ENCODE peak calls at places on chromosome 12, in ten cellular contexts. One of them, this sample, is unnamed. For H3K36me3, the result is how much of the 10 kb centered on the place peaks cover.

GRCh38 chr12:121915841-121916321 is 2.5 kb upstream of the CFAP251 start:
- DNase-seq in mucosa of descending colon: no peak
- DNase-seq in CD8-positive, alpha-beta memory T cell: no peak
- DNase-seq in tibial nerve: no peak
- DNase-seq in lower lobe of right lung: no peak
- DNase-seq in kidney: no peak
- DNase-seq in trophoblast cell: no peak
- DNase-seq in body of pancreas: no peak
- DNase-seq in OCI-LY7: no peak
- DNase-seq in left lung: no peak
- DNase-seq in this sample: no peak

GRCh38 chr12:117900561-117900960 is 68.2 kb downstream of the KSR2 start:
- DNase-seq in mucosa of descending colon: no peak
- DNase-seq in CD8-positive, alpha-beta memory T cell: no peak
- DNase-seq in tibial nerve: no peak
- DNase-seq in lower lobe of right lung: no peak
- DNase-seq in kidney: no peak
- DNase-seq in trophoblast cell: peak
- DNase-seq in body of pancreas: no peak
- DNase-seq in OCI-LY7: no peak
- DNase-seq in left lung: no peak
- DNase-seq in this sample: no peak

GRCh38 chr12:88371416-88372183 is 208.7 kb downstream of the KITLG start:
- DNase-seq in mucosa of descending colon: peak
- DNase-seq in CD8-positive, alpha-beta memory T cell: no peak
- DNase-seq in tibial nerve: no peak
- DNase-seq in lower lobe of right lung: no peak
- DNase-seq in kidney: no peak
- DNase-seq in trophoblast cell: peak
- DNase-seq in body of pancreas: no peak
- DNase-seq in OCI-LY7: no peak
- DNase-seq in left lung: peak
- DNase-seq in this sample: no peak

GRCh38 chr12:125183187-125184067 is 118.2 kb downstream of the AACS start:
- DNase-seq in mucosa of descending colon: peak
- DNase-seq in CD8-positive, alpha-beta memory T cell: peak
- DNase-seq in tibial nerve: peak
- DNase-seq in lower lobe of right lung: peak
- DNase-seq in kidney: peak
- DNase-seq in trophoblast cell: peak
- DNase-seq in body of pancreas: peak
- DNase-seq in OCI-LY7: peak
- DNase-seq in left lung: peak
- DNase-seq in this sample: peak

GRCh38 chr12:28378749-28379148 is 188.5 kb downstream of the CCDC91 start:
- DNase-seq in mucosa of descending colon: no peak
- DNase-seq in CD8-positive, alpha-beta memory T cell: no peak
- DNase-seq in tibial nerve: no peak
- DNase-seq in lower lobe of right lung: no peak
- DNase-seq in kidney: no peak
- DNase-seq in trophoblast cell: no peak
- DNase-seq in body of pancreas: no peak
- DNase-seq in OCI-LY7: no peak
- DNase-seq in left lung: no peak
- DNase-seq in this sample: no peak

GRCh38 chr12:26524862-26525465 is 308.0 kb downstream of the ITPR2 start:
- DNase-seq in mucosa of descending colon: peak
- DNase-seq in CD8-positive, alpha-beta memory T cell: no peak
- DNase-seq in tibial nerve: no peak
- DNase-seq in lower lobe of right lung: no peak
- DNase-seq in kidney: no peak
- DNase-seq in trophoblast cell: peak
- DNase-seq in body of pancreas: peak
- DNase-seq in OCI-LY7: peak
- DNase-seq in left lung: no peak
- DNase-seq in this sample: no peak

GRCh38 chr12:4366090-4366489 is 13.4 kb downstream of the FGF23 start:
- DNase-seq in mucosa of descending colon: no peak
- DNase-seq in CD8-positive, alpha-beta memory T cell: no peak
- DNase-seq in tibial nerve: no peak
- DNase-seq in lower lobe of right lung: no peak
- DNase-seq in kidney: no peak
- DNase-seq in trophoblast cell: no peak
- DNase-seq in body of pancreas: no peak
- DNase-seq in OCI-LY7: no peak
- DNase-seq in left lung: no peak
- DNase-seq in this sample: no peak

GRCh38 chr12:104138747-104139186 is 757 bp upstream of the NFYB start:
- DNase-seq in mucosa of descending colon: no peak
- DNase-seq in CD8-positive, alpha-beta memory T cell: peak
- DNase-seq in tibial nerve: no peak
- DNase-seq in lower lobe of right lung: no peak
- DNase-seq in kidney: no peak
- DNase-seq in trophoblast cell: peak
- DNase-seq in body of pancreas: no peak
- DNase-seq in OCI-LY7: no peak
- DNase-seq in left lung: no peak
- DNase-seq in this sample: no peak

GRCh38 chr12:124919646-124920352 is 5.3 kb upstream of the UBC start:
- DNase-seq in mucosa of descending colon: peak
- DNase-seq in CD8-positive, alpha-beta memory T cell: no peak
- DNase-seq in tibial nerve: no peak
- DNase-seq in lower lobe of right lung: no peak
- DNase-seq in kidney: no peak
- DNase-seq in trophoblast cell: peak
- DNase-seq in body of pancreas: no peak
- DNase-seq in OCI-LY7: peak
- DNase-seq in left lung: no peak
- DNase-seq in this sample: peak

GRCh38 chr12:50934981-50935807 is 17.1 kb upstream of the HIGD1C start:
- DNase-seq in mucosa of descending colon: no peak
- DNase-seq in CD8-positive, alpha-beta memory T cell: no peak
- DNase-seq in tibial nerve: no peak
- DNase-seq in lower lobe of right lung: no peak
- DNase-seq in kidney: no peak
- DNase-seq in trophoblast cell: peak
- DNase-seq in body of pancreas: no peak
- DNase-seq in OCI-LY7: no peak
- DNase-seq in left lung: no peak
- DNase-seq in this sample: no peak

GRCh38 chr12:94560416-94561221 is 89.7 kb downstream of the TMCC3 start:
- DNase-seq in mucosa of descending colon: peak
- DNase-seq in CD8-positive, alpha-beta memory T cell: no peak
- DNase-seq in tibial nerve: no peak
- DNase-seq in lower lobe of right lung: no peak
- DNase-seq in kidney: peak
- DNase-seq in trophoblast cell: peak
- DNase-seq in body of pancreas: no peak
- DNase-seq in OCI-LY7: peak
- DNase-seq in left lung: no peak
- DNase-seq in this sample: no peak

GRCh38 chr12:100986595-100987547 is 192.3 kb downstream of the ANO4 start:
- DNase-seq in mucosa of descending colon: no peak
- DNase-seq in CD8-positive, alpha-beta memory T cell: no peak
- DNase-seq in tibial nerve: no peak
- DNase-seq in lower lobe of right lung: no peak
- DNase-seq in kidney: no peak
- DNase-seq in trophoblast cell: no peak
- DNase-seq in body of pancreas: no peak
- DNase-seq in OCI-LY7: no peak
- DNase-seq in left lung: no peak
- DNase-seq in this sample: no peak

GRCh38 chr12:1798734-1799067 is 21.7 kb upstream of the LRTM2 start:
- DNase-seq in mucosa of descending colon: no peak
- DNase-seq in CD8-positive, alpha-beta memory T cell: no peak
- DNase-seq in tibial nerve: no peak
- DNase-seq in lower lobe of right lung: no peak
- DNase-seq in kidney: no peak
- DNase-seq in trophoblast cell: no peak
- DNase-seq in body of pancreas: peak
- DNase-seq in OCI-LY7: no peak
- DNase-seq in left lung: peak
- DNase-seq in this sample: no peak

GRCh38 chr12:80268924-80269749 is 169.8 kb downstream of the OTOGL start:
- DNase-seq in mucosa of descending colon: no peak
- DNase-seq in CD8-positive, alpha-beta memory T cell: no peak
- DNase-seq in tibial nerve: no peak
- DNase-seq in lower lobe of right lung: no peak
- DNase-seq in kidney: no peak
- DNase-seq in trophoblast cell: peak
- DNase-seq in body of pancreas: no peak
- DNase-seq in OCI-LY7: no peak
- DNase-seq in left lung: no peak
- DNase-seq in this sample: no peak

GRCh38 chr12:118404876-118405521 is 28.6 kb downstream of the SUDS3 start:
- DNase-seq in mucosa of descending colon: peak
- DNase-seq in CD8-positive, alpha-beta memory T cell: peak
- DNase-seq in tibial nerve: peak
- DNase-seq in lower lobe of right lung: no peak
- DNase-seq in kidney: no peak
- DNase-seq in trophoblast cell: peak
- DNase-seq in body of pancreas: peak
- DNase-seq in OCI-LY7: peak
- DNase-seq in left lung: no peak
- DNase-seq in this sample: peak

GRCh38 chr12:6860116-6860515 is 7.2 kb upstream of the TPI1 start:
- DNase-seq in mucosa of descending colon: no peak
- DNase-seq in CD8-positive, alpha-beta memory T cell: no peak
- DNase-seq in tibial nerve: no peak
- DNase-seq in lower lobe of right lung: no peak
- DNase-seq in kidney: peak
- DNase-seq in trophoblast cell: no peak
- DNase-seq in body of pancreas: no peak
- DNase-seq in OCI-LY7: no peak
- DNase-seq in left lung: no peak
- DNase-seq in this sample: no peak
- H3K36me3 ChIP-seq in mucosa of descending colon: under half
- H3K36me3 ChIP-seq in CD8-positive, alpha-beta memory T cell: half or more
- H3K36me3 ChIP-seq in tibial nerve: under half
- H3K36me3 ChIP-seq in lower lobe of right lung: half or more
- H3K36me3 ChIP-seq in kidney: half or more
- H3K36me3 ChIP-seq in trophoblast cell: half or more
- H3K36me3 ChIP-seq in body of pancreas: under half
- H3K36me3 ChIP-seq in OCI-LY7: half or more
- H3K36me3 ChIP-seq in left lung: under half
- H3K36me3 ChIP-seq in this sample: under half

DNA sequence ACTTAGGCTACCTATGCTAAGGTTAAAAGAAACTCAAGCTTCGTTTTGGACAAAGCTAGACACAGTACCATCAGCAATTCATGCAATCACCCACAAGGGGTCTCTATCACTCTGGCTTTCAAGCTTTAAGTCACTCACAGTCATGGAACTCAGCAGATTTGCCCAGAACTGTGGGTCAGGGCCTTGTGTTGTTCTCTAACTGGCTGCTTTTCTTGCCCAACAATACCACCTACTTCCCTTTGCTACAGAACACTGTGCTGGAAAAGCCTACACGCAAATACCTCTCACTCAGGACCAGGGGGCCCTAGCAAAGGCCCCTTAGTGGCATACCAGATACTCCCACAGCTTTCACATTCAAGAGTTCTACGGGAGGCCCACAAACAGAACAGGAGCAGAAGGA is 9.1 kb downstream of the NEMP1 start:
- DNase-seq in mucosa of descending colon: peak
- DNase-seq in CD8-positive, alpha-beta memory T cell: peak
- DNase-seq in tibial nerve: no peak
- DNase-seq in lower lobe of right lung: no peak
- DNase-seq in kidney: no peak
- DNase-seq in trophoblast cell: peak
- DNase-seq in body of pancreas: peak
- DNase-seq in OCI-LY7: peak
- DNase-seq in left lung: no peak
- DNase-seq in this sample: peak
- H3K36me3 ChIP-seq in mucosa of descending colon: under half
- H3K36me3 ChIP-seq in CD8-positive, alpha-beta memory T cell: under half
- H3K36me3 ChIP-seq in tibial nerve: under half
- H3K36me3 ChIP-seq in lower lobe of right lung: under half
- H3K36me3 ChIP-seq in kidney: under half
- H3K36me3 ChIP-seq in trophoblast cell: under half
- H3K36me3 ChIP-seq in body of pancreas: under half
- H3K36me3 ChIP-seq in OCI-LY7: half or more
- H3K36me3 ChIP-seq in left lung: under half
- H3K36me3 ChIP-seq in this sample: under half

GRCh38 chr12:12794686-12795085 is 9.2 kb downstream of the APOLD1 start:
- DNase-seq in mucosa of descending colon: no peak
- DNase-seq in CD8-positive, alpha-beta memory T cell: no peak
- DNase-seq in tibial nerve: no peak
- DNase-seq in lower lobe of right lung: no peak
- DNase-seq in kidney: no peak
- DNase-seq in trophoblast cell: no peak
- DNase-seq in body of pancreas: no peak
- DNase-seq in OCI-LY7: no peak
- DNase-seq in left lung: no peak
- DNase-seq in this sample: no peak

GRCh38 chr12:12797789-12798142 is 12.3 kb downstream of the APOLD1 start:
- DNase-seq in mucosa of descending colon: no peak
- DNase-seq in CD8-positive, alpha-beta memory T cell: no peak
- DNase-seq in tibial nerve: no peak
- DNase-seq in lower lobe of right lung: no peak
- DNase-seq in kidney: no peak
- DNase-seq in trophoblast cell: no peak
- DNase-seq in body of pancreas: no peak
- DNase-seq in OCI-LY7: no peak
- DNase-seq in left lung: no peak
- DNase-seq in this sample: no peak

GRCh38 chr12:12798480-12798879 is 13.0 kb downstream of the APOLD1 start:
- DNase-seq in mucosa of descending colon: no peak
- DNase-seq in CD8-positive, alpha-beta memory T cell: no peak
- DNase-seq in tibial nerve: no peak
- DNase-seq in lower lobe of right lung: no peak
- DNase-seq in kidney: no peak
- DNase-seq in trophoblast cell: no peak
- DNase-seq in body of pancreas: no peak
- DNase-seq in OCI-LY7: no peak
- DNase-seq in left lung: no peak
- DNase-seq in this sample: no peak

GRCh38 chr12:12796928-12797788 is 11.7 kb downstream of the APOLD1 start:
- DNase-seq in mucosa of descending colon: no peak
- DNase-seq in CD8-positive, alpha-beta memory T cell: no peak
- DNase-seq in tibial nerve: no peak
- DNase-seq in lower lobe of right lung: no peak
- DNase-seq in kidney: no peak
- DNase-seq in trophoblast cell: no peak
- DNase-seq in body of pancreas: no peak
- DNase-seq in OCI-LY7: no peak
- DNase-seq in left lung: no peak
- DNase-seq in this sample: no peak

GRCh38 chr12:12796171-12796570 is 10.7 kb downstream of the APOLD1 start:
- DNase-seq in mucosa of descending colon: no peak
- DNase-seq in CD8-positive, alpha-beta memory T cell: no peak
- DNase-seq in tibial nerve: no peak
- DNase-seq in lower lobe of right lung: no peak
- DNase-seq in kidney: no peak
- DNase-seq in trophoblast cell: no peak
- DNase-seq in body of pancreas: no peak
- DNase-seq in OCI-LY7: no peak
- DNase-seq in left lung: no peak
- DNase-seq in this sample: no peak
- H3K36me3 ChIP-seq in mucosa of descending colon: under half
- H3K36me3 ChIP-seq in CD8-positive, alpha-beta memory T cell: under half
- H3K36me3 ChIP-seq in tibial nerve: under half
- H3K36me3 ChIP-seq in lower lobe of right lung: under half
- H3K36me3 ChIP-seq in kidney: under half
- H3K36me3 ChIP-seq in trophoblast cell: under half
- H3K36me3 ChIP-seq in body of pancreas: under half
- H3K36me3 ChIP-seq in OCI-LY7: under half
- H3K36me3 ChIP-seq in left lung: under half
- H3K36me3 ChIP-seq in this sample: under half

GRCh38 chr12:111806304-111806703 is 35.7 kb upstream of the MAPKAPK5 start:
- DNase-seq in mucosa of descending colon: no peak
- DNase-seq in CD8-positive, alpha-beta memory T cell: no peak
- DNase-seq in tibial nerve: no peak
- DNase-seq in lower lobe of right lung: no peak
- DNase-seq in kidney: no peak
- DNase-seq in trophoblast cell: no peak
- DNase-seq in body of pancreas: no peak
- DNase-seq in OCI-LY7: no peak
- DNase-seq in left lung: no peak
- DNase-seq in this sample: no peak
- H3K36me3 ChIP-seq in mucosa of descending colon: under half
- H3K36me3 ChIP-seq in CD8-positive, alpha-beta memory T cell: under half
- H3K36me3 ChIP-seq in tibial nerve: under half
- H3K36me3 ChIP-seq in lower lobe of right lung: half or more
- H3K36me3 ChIP-seq in kidney: under half
- H3K36me3 ChIP-seq in trophoblast cell: under half
- H3K36me3 ChIP-seq in body of pancreas: under half
- H3K36me3 ChIP-seq in OCI-LY7: under half
- H3K36me3 ChIP-seq in left lung: under half
- H3K36me3 ChIP-seq in this sample: under half